ENCODE peak calls at places on chromosome 17, in seven cellular contexts. Q is NCI-H1092 treated with DMSO at 0.1 percent for 48 hours; M is body of pancreas; R is glutamatergic neuron; K is WTC11; T is activated T-helper 1 cell treated with Interleukin-2 at 50 U/mL for 16 hours; H is activated CD8-positive, alpha-beta memory T cell treated with anti-CD3 and anti-CD28 coated beads for 1 hour. F is an unnamed sample.

GRCh38 chr17:58658804-58659713 is 32.8 kb downstream of the TEX14 start:
- DNase-seq in K (peak), Q (peak), R (peak), M (peak), T (peak), H (peak), F (peak)

GRCh38 chr17:74290340-74290739 is 16.3 kb downstream of the DNAI2 start:
- DNase-seq in Q (no peak), H (no peak), K (no peak), M (no peak), T (no peak), R (no peak), F (no peak)

GRCh38 chr17:65888649-65889048 is 303.3 kb downstream of the CEP112 start:
- DNase-seq in T (no peak), Q (no peak), H (no peak), M (no peak), K (no peak), R (no peak), F (no peak)

GRCh38 chr17:50949128-50950001 is 83.2 kb upstream of the TOB1 start:
- DNase-seq in H (no peak), T (no peak), M (no peak), Q (no peak), K (no peak), R (no peak), F (no peak)

GRCh38 chr17:1783271-1783670 is 21.4 kb downstream of the SERPINF1 start:
- DNase-seq in Q (no peak), H (no peak), M (no peak), K (no peak), T (no peak), R (no peak), F (peak)

GRCh38 chr17:80844418-80844990 is 147.1 kb upstream of the CHMP6 start:
- DNase-seq in M (peak), H (no peak), T (no peak), R (no peak), Q (no peak), K (no peak), F (no peak)

GRCh38 chr17:31397256-31397939 is 5.9 kb downstream of the RAB11FIP4 start:
- DNase-seq in T (no peak), R (no peak), Q (no peak), H (no peak), M (no peak), K (no peak), F (no peak)

GRCh38 chr17:9571201-9571600 is 4.4 kb downstream of the STX8 start:
- DNase-seq in K (no peak), Q (no peak), R (no peak), H (no peak), T (no peak), M (no peak), F (no peak)

GRCh38 chr17:64622931-64623654 is 39.0 kb downstream of the SMURF2 start:
- DNase-seq in R (no peak), M (no peak), T (no peak), K (no peak), Q (no peak), H (no peak), F (peak)

GRCh38 chr17:81154961-81155360 is 10.3 kb upstream of the PVALEF start:
- DNase-seq in M (no peak), H (no peak), Q (no peak), R (no peak), K (no peak), T (no peak), F (no peak)

GRCh38 chr17:13735861-13736260 is 134.1 kb upstream of the HS3ST3A1 start:
- DNase-seq in H (no peak), M (no peak), Q (no peak), R (no peak), T (no peak), K (no peak), F (no peak)

GRCh38 chr17:45688353-45688752 is 95.8 kb upstream of the CRHR1 start:
- DNase-seq in H (no peak), M (no peak), R (peak), K (no peak), T (no peak), Q (no peak), F (no peak)

GRCh38 chr17:50234581-50234980 is 33.1 kb upstream of the COL1A1 start:
- DNase-seq in R (no peak), H (no peak), Q (no peak), T (no peak), M (no peak), K (no peak), F (no peak)

GRCh38 chr17:35167046-35167445 is 19.4 kb downstream of the UNC45B start:
- DNase-seq in H (no peak), Q (no peak), K (no peak), M (no peak), R (no peak), T (no peak), F (peak)

GRCh38 chr17:38333635-38334295 is 10.0 kb downstream of the GPR179 start:
- DNase-seq in Q (peak), H (no peak), K (peak), R (peak), T (no peak), M (no peak), F (no peak)

GRCh38 chr17:28701987-28702751 is 9.5 kb downstream of the PROCA1 start:
- DNase-seq in M (no peak), Q (peak), H (no peak), R (no peak), K (no peak), T (no peak), F (no peak)

GRCh38 chr17:80475949-80476876 is at the start of gene NPTX1:
- DNase-seq in M (no peak), Q (peak), H (no peak), T (no peak), K (no peak), R (peak), F (peak)

GRCh38 chr17:59634632-59635561 is 15.2 kb downstream of the CLTC start:
- DNase-seq in R (no peak), K (no peak), T (no peak), M (no peak), Q (no peak), H (no peak), F (peak)

GRCh38 chr17:67452681-67453554 is 75.8 kb downstream of the PITPNC1 start:
- DNase-seq in K (no peak), M (no peak), H (no peak), Q (no peak), T (no peak), R (no peak), F (no peak)

F was measured in kidney tubule cell.